ENCODE peak calls at places on chromosome 15, in eight cellular contexts. X, P, A, U, N, E, G and Q are unnamed samples. For H3K4me1 and H3K9me3, the result is how much of the 10 kb centered on the place peaks cover.

GRCh38 chr15:58805095-58805494 is 34.0 kb downstream of the MINDY2 start:
- DNase-seq in E (no peak), X (no peak), P (no peak), N (no peak), U (no peak), A (no peak), G (peak), Q (no peak)

GRCh38 chr15:69068157-69068556 is 53.7 kb downstream of the NOX5 start:
- DNase-seq in N (no peak), X (no peak), E (no peak), U (no peak), A (no peak), P (no peak), G (no peak), Q (no peak)

GRCh38 chr15:47496343-47497185 is 220.7 kb upstream of the SEMA6D start:
- DNase-seq in A (no peak), G (peak), N (no peak), P (no peak), E (no peak), X (no peak), U (no peak), Q (no peak)

GRCh38 chr15:74011610-74012009 is 17.1 kb downstream of the PML start:
- DNase-seq in A (no peak), E (peak), X (peak), N (no peak), U (peak), G (peak), P (peak), Q (peak)

GRCh38 chr15:32864841-32865240 is 147.0 kb downstream of the GREM1 start:
- DNase-seq in A (no peak), X (no peak), N (no peak), U (no peak), G (no peak), E (no peak), P (no peak), Q (no peak)

GRCh38 chr15:85771781-85772445 is 22.8 kb downstream of the KLHL25 start:
- DNase-seq in N (no peak), P (no peak), X (no peak), E (peak), U (peak), A (no peak), G (peak), Q (no peak)

GRCh38 chr15:74995779-74996765 is 709 bp downstream of the SCAMP5 start:
- DNase-seq in E (no peak), G (peak), U (no peak), X (peak), N (no peak), P (peak), A (no peak), Q (peak)

GRCh38 chr15:32918481-32919026 is 200.8 kb downstream of the GREM1 start:
- DNase-seq in U (no peak), G (no peak), N (no peak), E (no peak), A (no peak), P (no peak), X (no peak), Q (no peak)

GRCh38 chr15:100082761-100083402 is 258.9 kb downstream of the ADAMTS17 start:
- DNase-seq in E (no peak), P (no peak), A (no peak), G (no peak), N (no peak), X (no peak), U (peak), Q (peak)

GRCh38 chr15:92884459-92884812 is 15.7 kb upstream of the CHD2 start:
- DNase-seq in U (no peak), E (no peak), X (no peak), A (no peak), N (no peak), P (no peak), G (peak), Q (no peak)

GRCh38 chr15:73704869-73705645 is 20.9 kb downstream of the CD276 start:
- DNase-seq in E (peak), U (peak), G (peak), X (peak), A (peak), N (no peak), P (peak), Q (peak)

GRCh38 chr15:86849563-86849962 is 769.9 kb downstream of the AGBL1 start:
- DNase-seq in U (no peak), N (no peak), X (no peak), G (no peak), A (no peak), E (peak), P (no peak), Q (no peak)

GRCh38 chr15:74653426-74654082 is 37.9 kb downstream of the CLK3 start:
- DNase-seq in E (no peak), P (peak), G (peak), X (no peak), A (no peak), N (no peak), U (peak), Q (no peak)

GRCh38 chr15:77642793-77643430 is 10.2 kb upstream of the LINGO1 start:
- DNase-seq in A (no peak), X (no peak), N (no peak), E (no peak), U (no peak), P (no peak), G (no peak), Q (no peak)

GRCh38 chr15:96701443-96701842 is 370.9 kb downstream of the NR2F2 start:
- DNase-seq in G (peak), P (no peak), U (no peak), X (no peak), N (no peak), A (no peak), E (no peak), Q (no peak)

GRCh38 chr15:39624806-39625205 is 43.9 kb downstream of the THBS1 start:
- DNase-seq in G (peak), E (peak), N (no peak), X (no peak), A (peak), U (no peak), P (peak), Q (no peak)

GRCh38 chr15:62350744-62351143 is 185.7 kb upstream of the C2CD4B start:
- DNase-seq in P (no peak), A (no peak), E (no peak), N (no peak), G (no peak), U (no peak), X (no peak), Q (no peak)

GRCh38 chr15:60003243-60004018 is 680 bp upstream of the FOXB1 start:
- DNase-seq in E (no peak), N (no peak), G (no peak), X (no peak), P (no peak), A (no peak), U (no peak), Q (no peak)

GRCh38 chr15:38533926-38534325 is 30.7 kb downstream of the RASGRP1 start:
- DNase-seq in A (no peak), G (no peak), P (no peak), E (no peak), U (no peak), X (no peak), N (no peak), Q (no peak)

GRCh38 chr15:46293550-46293949 is 658.7 kb downstream of the SQOR start:
- DNase-seq in U (no peak), P (no peak), N (no peak), A (no peak), E (no peak), X (no peak), G (no peak), Q (no peak)

GRCh38 chr15:101694261-101694660 is 30.0 kb downstream of the TARS3 start:
- DNase-seq in X (no peak), N (no peak), G (no peak), A (no peak), U (no peak), E (no peak), P (no peak), Q (no peak)

GRCh38 chr15:97962263-97962662 is 1.8 kb downstream of the ARRDC4 start:
- DNase-seq in G (peak), X (no peak), E (no peak), N (no peak), U (no peak), P (no peak), A (no peak), Q (no peak)

GRCh38 chr15:101489236-101489632 is 273 bp downstream of the PCSK6 start:
- DNase-seq in G (peak), A (no peak), E (peak), U (no peak), N (no peak), X (no peak), P (peak), Q (peak)

GRCh38 chr15:55652909-55653495 is 64.9 kb upstream of the PYGO1 start:
- DNase-seq in E (no peak), P (no peak), A (no peak), X (no peak), N (no peak), G (no peak), U (no peak), Q (no peak)

GRCh38 chr15:63896336-63897115 is 62.8 kb upstream of the HERC1 start:
- DNase-seq in G (peak), P (no peak), N (no peak), U (peak), E (no peak), X (peak), A (no peak), Q (no peak)

GRCh38 chr15:100595964-100596363 is 6.0 kb downstream of the LINS1 start:
- DNase-seq in P (no peak), G (no peak), E (no peak), N (no peak), A (no peak), X (no peak), U (no peak), Q (no peak)

GRCh38 chr15:67067930-67068542 is 2.6 kb downstream of the SMAD3 start:
- DNase-seq in E (no peak), A (no peak), P (no peak), U (no peak), N (no peak), G (peak), X (no peak), Q (no peak)

GRCh38 chr15:72229947-72230196 is 1.1 kb downstream of the PKM start:
- DNase-seq in U (no peak), X (no peak), G (no peak), N (no peak), A (no peak), E (no peak), P (no peak), Q (no peak)

GRCh38 chr15:52559583-52559982 is 9.2 kb downstream of the ARPP19 start:
- DNase-seq in P (no peak), G (peak), N (no peak), A (no peak), X (no peak), E (no peak), U (no peak), Q (no peak)

GRCh38 chr15:47066386-47066785 is 650.9 kb upstream of the SEMA6D start:
- DNase-seq in U (no peak), X (no peak), P (no peak), E (no peak), N (no peak), G (no peak), A (no peak), Q (no peak)

GRCh38 chr15:93438310-93438709 is 349.3 kb upstream of the RGMA start:
- DNase-seq in N (no peak), G (no peak), A (no peak), E (no peak), X (no peak), P (no peak), U (no peak), Q (no peak)

GRCh38 chr15:51171578-51171932 is 76.8 kb upstream of the TNFAIP8L3 start:
- DNase-seq in U (no peak), P (no peak), G (no peak), A (no peak), E (no peak), N (no peak), X (no peak), Q (no peak)

GRCh38 chr15:50355612-50355905 is 561 bp upstream of the GABPB1 start:
- DNase-seq in G (peak), E (no peak), N (no peak), U (no peak), P (no peak), X (no peak), A (no peak), Q (no peak)

GRCh38 chr15:35514759-35515158 is 31.2 kb downstream of the DPH6 start:
- DNase-seq in A (no peak), E (no peak), X (no peak), G (peak), U (no peak), N (no peak), P (no peak), Q (no peak)

GRCh38 chr15:76191539-76192244 is 119.6 kb downstream of the ETFA start:
- DNase-seq in G (no peak), U (no peak), E (no peak), P (no peak), A (no peak), N (no peak), X (peak), Q (no peak)

GRCh38 chr15:68210821-68211655 is 5.9 kb upstream of the CALML4 start:
- DNase-seq in E (peak), P (peak), N (no peak), X (peak), U (peak), A (peak), G (peak), Q (peak)

GRCh38 chr15:74663303-74664027 is 32.4 kb downstream of the EDC3 start:
- DNase-seq in U (no peak), G (no peak), N (no peak), P (no peak), A (no peak), E (no peak), X (no peak), Q (no peak)

GRCh38 chr15:73081321-73081958 is 29.2 kb downstream of the NEO1 start:
- DNase-seq in P (no peak), U (no peak), E (no peak), A (no peak), G (peak), X (peak), N (no peak), Q (peak)

GRCh38 chr15:41940441-41940857 is 31.9 kb downstream of the EHD4 start:
- DNase-seq in A (peak), N (peak), P (no peak), E (no peak), G (peak), X (no peak), U (no peak), Q (no peak)

GRCh38 chr15:89409993-89410767 is 75.6 kb upstream of the POLG start:
- DNase-seq in N (no peak), E (no peak), G (no peak), A (no peak), U (no peak), P (no peak), X (no peak), Q (no peak)
- H3K4me1 ChIP-seq in N (under half), E (under half), G (under half), A (under half), U (under half), P (half or more), X (under half), Q (under half)

DNA sequence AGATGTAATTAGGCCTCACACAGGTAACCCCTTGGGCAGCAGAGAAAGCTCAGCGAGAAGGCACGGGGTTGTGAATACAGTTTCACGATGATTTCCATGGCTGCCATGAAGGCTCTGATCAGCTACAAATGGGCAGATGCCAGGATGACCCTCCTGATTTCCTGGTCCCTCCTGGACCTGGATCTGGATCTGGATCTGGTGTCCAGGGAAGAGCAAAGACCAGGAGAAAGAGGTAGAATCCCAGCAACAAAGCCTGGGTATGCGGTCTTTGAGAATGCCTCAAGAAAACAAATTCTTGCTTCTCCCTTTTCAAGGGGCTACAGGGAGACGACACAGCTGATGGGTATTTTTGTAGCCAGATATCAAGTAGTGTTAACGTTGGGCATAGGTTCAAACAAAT is 175.7 kb downstream of the RORA start:
- DNase-seq in N (no peak), X (no peak), P (no peak), E (no peak), A (no peak), U (no peak), G (no peak), Q (no peak)
- H3K27ac ChIP-seq in N (no peak), X (no peak), P (no peak), E (no peak), A (no peak), U (no peak), G (no peak), Q (no peak)

GRCh38 chr15:27770769-27771554 is 328.2 kb downstream of the OCA2 start:
- DNase-seq in A (no peak), U (no peak), E (no peak), N (no peak), P (no peak), G (no peak), X (no peak), Q (no peak)

GRCh38 chr15:27769652-27770051 is 329.5 kb downstream of the OCA2 start:
- DNase-seq in U (no peak), E (no peak), P (no peak), X (no peak), A (no peak), G (no peak), N (no peak), Q (no peak)

GRCh38 chr15:27771892-27772291 is 327.2 kb downstream of the OCA2 start:
- DNase-seq in E (no peak), X (no peak), U (no peak), P (no peak), A (no peak), G (no peak), N (no peak), Q (no peak)

GRCh38 chr15:27768731-27769510 is 330.2 kb downstream of the OCA2 start:
- DNase-seq in A (no peak), P (no peak), G (no peak), U (no peak), N (no peak), E (no peak), X (no peak), Q (no peak)

DNA sequence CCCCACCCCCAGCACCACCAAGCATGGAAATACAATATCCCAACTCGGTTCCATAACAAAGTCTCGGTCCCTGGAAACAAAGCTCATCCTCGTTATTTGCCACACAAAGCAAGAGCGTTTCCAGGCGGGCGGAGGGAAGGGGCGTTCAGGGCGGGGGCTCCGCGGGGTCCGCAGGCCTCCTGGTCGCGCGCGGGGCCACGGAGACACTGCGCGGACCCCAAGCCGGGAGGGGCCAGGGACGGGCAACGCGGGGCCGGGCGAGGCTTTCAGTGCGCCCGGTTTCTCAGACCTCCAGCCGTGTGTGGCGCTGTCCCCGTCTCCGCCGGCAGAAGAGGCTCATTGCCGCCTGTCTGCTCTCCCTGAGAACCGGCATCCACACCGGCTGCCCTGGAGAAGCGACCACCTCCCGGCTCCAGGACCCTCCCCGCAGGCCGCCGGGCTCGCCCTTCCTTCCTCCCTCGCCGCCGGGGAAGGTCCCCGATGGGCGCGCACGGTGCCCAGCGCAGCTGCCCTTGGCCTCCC is 329.0 kb downstream of the OCA2 start:
- DNase-seq in G (no peak), N (no peak), X (no peak), A (no peak), E (no peak), U (no peak), P (no peak), Q (no peak)
- H3K9me3 ChIP-seq in G (under half), N (under half), X (under half), A (under half), E (under half), U (under half), P (under half), Q (under half)

GRCh38 chr15:31312220-31312619 is 14.4 kb upstream of the KLF13 start:
- DNase-seq in E (no peak), U (no peak), A (no peak), P (no peak), G (no peak), N (no peak), X (no peak), Q (no peak)
- H3K4me1 ChIP-seq in E (under half), U (under half), A (under half), P (under half), G (under half), N (under half), X (under half), Q (under half)

GRCh38 chr15:70258369-70259029 is 160.8 kb upstream of the TLE3 start:
- DNase-seq in U (no peak), A (peak), N (no peak), G (peak), X (no peak), E (no peak), P (no peak), Q (peak)
- H3K27ac ChIP-seq in U (peak), A (no peak), N (no peak), G (no peak), X (no peak), E (no peak), P (peak), Q (no peak)

DNA sequence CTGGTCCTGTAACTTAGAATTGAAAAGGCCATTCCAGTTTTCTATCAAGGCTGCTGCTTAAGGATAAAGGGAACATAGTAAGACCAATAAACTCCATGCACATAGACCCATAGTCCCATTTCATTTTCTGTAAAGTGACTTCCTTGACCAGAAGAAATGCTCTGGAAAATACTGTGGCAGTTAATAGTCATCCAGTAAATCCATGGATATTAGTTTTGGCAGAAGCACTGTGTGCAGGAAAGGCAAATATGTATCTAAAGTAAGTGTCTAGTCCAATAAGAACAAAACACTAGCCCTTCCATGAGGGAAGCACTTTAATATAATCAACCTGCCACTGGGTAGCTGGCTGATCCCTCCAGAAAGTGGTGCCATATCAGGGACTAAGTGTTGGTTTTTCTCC is 19.3 kb upstream of the MKRN3 start:
- DNase-seq in P (no peak), A (no peak), N (no peak), G (no peak), E (no peak), X (no peak), U (no peak), Q (no peak)
- H3K9me3 ChIP-seq in P (under half), A (under half), N (under half), G (under half), E (under half), X (under half), U (under half), Q (under half)

GRCh38 chr15:31078461-31078860 is 23.1 kb downstream of the TRPM1 start:
- DNase-seq in P (no peak), N (no peak), X (no peak), G (no peak), A (no peak), E (no peak), U (no peak), Q (no peak)
- H3K4me1 ChIP-seq in P (under half), N (under half), X (under half), G (under half), A (under half), E (under half), U (under half), Q (under half)

DNA sequence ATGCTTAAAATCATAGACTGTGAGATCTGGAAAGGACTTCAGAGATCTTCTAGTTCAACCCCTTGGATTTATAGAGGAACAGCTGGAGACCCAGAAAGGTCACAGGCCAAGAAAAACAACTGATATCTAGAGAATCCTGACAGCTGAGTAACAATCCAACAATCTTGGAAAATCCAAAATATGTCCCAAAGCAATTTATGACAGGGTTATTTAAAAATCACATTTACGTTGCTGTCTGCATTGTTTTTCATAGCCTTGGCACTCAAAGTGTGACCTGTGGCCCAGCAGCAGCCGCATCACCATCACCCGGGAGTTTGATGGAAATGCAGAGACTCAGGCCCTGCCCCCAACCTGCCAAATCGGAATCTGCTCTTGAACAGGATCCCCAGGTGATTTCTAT is 78.8 kb downstream of the FBN1 start:
- DNase-seq in A (no peak), P (no peak), U (no peak), X (no peak), N (no peak), G (no peak), E (no peak), Q (no peak)
- H3K27ac ChIP-seq in A (no peak), P (no peak), U (no peak), X (no peak), N (no peak), G (peak), E (peak), Q (no peak)

GRCh38 chr15:95044780-95045417 is 813.5 kb downstream of the MCTP2 start:
- DNase-seq in G (no peak), P (no peak), E (no peak), N (no peak), U (no peak), A (no peak), X (no peak), Q (no peak)
- H3K9me3 ChIP-seq in G (under half), P (under half), E (under half), N (under half), U (under half), A (under half), X (under half), Q (under half)